ENCODE peak calls at places on chromosomes 5 and 9, in five cellular contexts. N is spleen; R is HEK293T; B is mesendoderm; A is activated effector memory CD4-positive, alpha-beta T cell treated with Interleukin-2 at 50 U/mL for 16 hours. C is an unnamed sample.

GRCh38 chr5:179821298-179822058 is 773 bp downstream of the SQSTM1 start:
- DNase-seq in R (peak; percentile 90), N (peak; percentile 98), B (peak; percentile 90), A (peak; percentile 83), C (peak; percentile 97)

GRCh38 chr9:131529597-131530545 is 1.2 kb downstream of the UCK1 start:
- DNase-seq in B (no peak), R (no peak), A (no peak), N (no peak), C (no peak)

GRCh38 chr5:150026682-150027172 is 26.2 kb downstream of the HMGXB3 start:
- DNase-seq in B (no peak), A (no peak), N (no peak), R (no peak), C (no peak)

GRCh38 chr9:105886136-105886535 is 191.8 kb downstream of the TMEM38B start:
- DNase-seq in R (no peak), A (no peak), N (no peak), B (no peak), C (no peak)

GRCh38 chr9:10661994-10662393 is 49.2 kb upstream of the PTPRD start:
- DNase-seq in B (no peak), R (no peak), A (no peak), N (no peak), C (no peak)

GRCh38 chr9:87816041-87816440 is 66.6 kb upstream of the SPATA31E1 start:
- DNase-seq in N (no peak), R (no peak), B (no peak), A (no peak), C (no peak)

GRCh38 chr5:167726641-167727040 is 564.8 kb upstream of the WWC1 start:
- DNase-seq in B (peak; percentile 37), A (no peak), N (no peak), R (no peak), C (no peak)

GRCh38 chr5:10690460-10690859 is 70.6 kb downstream of the DAP start:
- DNase-seq in B (no peak), N (no peak), R (no peak), A (no peak), C (no peak)

GRCh38 chr9:122228191-122228905 is 409 bp downstream of the LHX6 start:
- DNase-seq in B (peak; percentile 21), N (no peak), R (peak; percentile 51), A (no peak), C (no peak)

GRCh38 chr5:2375796-2376195 is 375.7 kb downstream of the IRX2 start:
- DNase-seq in N (no peak), R (no peak), A (no peak), B (no peak), C (no peak)

GRCh38 chr5:15823413-15823812 is 323.4 kb downstream of the FBXL7 start:
- DNase-seq in R (no peak), B (no peak), A (no peak), N (no peak), C (no peak)

GRCh38 chr5:115557667-115558387 is 13.3 kb upstream of the FEM1C start:
- DNase-seq in N (no peak), R (no peak), B (no peak), A (no peak), C (no peak)

C was measured in upper lobe of right lung.